ENCODE peak calls at places on chromosomes 1 and 21, in four cellular contexts. X is CD4-positive, CD25-positive, alpha-beta regulatory T cell; Q is heart right ventricle; S is tibial nerve. E is an unnamed sample. For H3K27me3, the result is how much of the 10 kb centered on the place peaks cover.

GRCh38 chr1:235888119-235888643 is 21.5 kb upstream of the LYST start:
- DNase-seq in X (peak), Q (no peak), S (no peak), E (no peak)

GRCh38 chr1:183568176-183569041 is 21.9 kb downstream of the NCF2 start:
- DNase-seq in X (no peak), Q (no peak), S (no peak), E (peak)

GRCh38 chr1:153796786-153797659 is 21.8 kb downstream of the SLC27A3 start:
- DNase-seq in X (peak), Q (peak), S (peak), E (peak)

GRCh38 chr1:41366428-41367101 is 5.3 kb downstream of the FOXO6 start:
- DNase-seq in X (peak), Q (no peak), S (no peak), E (peak)

GRCh38 chr1:181255270-181255929 is 166.9 kb downstream of the IER5 start:
- DNase-seq in X (no peak), Q (no peak), S (no peak), E (no peak)

GRCh38 chr1:110155878-110156522 is 5.7 kb downstream of the SLC6A17 start:
- DNase-seq in X (no peak), Q (peak), S (peak), E (peak)

GRCh38 chr1:92404661-92405060 is 82.1 kb downstream of the GFI1 start:
- DNase-seq in X (no peak), Q (no peak), S (no peak), E (no peak)

GRCh38 chr21:43913928-43914327 is 48.9 kb downstream of the AGPAT3 start:
- DNase-seq in X (no peak), Q (no peak), S (no peak), E (peak)

GRCh38 chr1:225651376-225651871 is 1.5 kb downstream of the ENAH start:
- DNase-seq in X (no peak), Q (no peak), S (no peak), E (no peak)

GRCh38 chr1:155827450-155827849 is 29.6 kb downstream of the GON4L start:
- DNase-seq in X (no peak), Q (no peak), S (no peak), E (no peak)

DNA sequence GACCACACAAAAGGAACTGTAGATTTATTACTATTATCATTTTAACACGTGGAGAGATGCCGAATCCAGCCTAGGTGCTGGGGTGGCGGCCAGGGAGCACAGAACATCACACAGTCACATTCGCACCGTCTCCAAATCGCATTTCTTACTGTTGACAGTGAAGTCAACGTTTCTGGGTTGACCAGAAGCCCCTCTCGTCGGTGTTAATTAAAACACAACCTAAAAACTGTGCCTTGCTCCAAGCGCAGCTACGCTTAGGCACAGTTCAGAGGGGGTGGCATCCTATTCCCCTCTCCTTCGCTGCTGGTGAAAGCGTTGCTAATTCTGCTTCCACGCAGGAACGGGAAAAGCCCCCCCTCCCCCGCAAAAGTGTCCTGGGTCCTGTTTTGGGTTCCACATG is 4.1 kb downstream of the RIPK4 start:
- DNase-seq in X (no peak), Q (no peak), S (no peak), E (no peak)
- H3K27me3 ChIP-seq in X (under half), Q (half or more), S (under half), E (under half)

DNA sequence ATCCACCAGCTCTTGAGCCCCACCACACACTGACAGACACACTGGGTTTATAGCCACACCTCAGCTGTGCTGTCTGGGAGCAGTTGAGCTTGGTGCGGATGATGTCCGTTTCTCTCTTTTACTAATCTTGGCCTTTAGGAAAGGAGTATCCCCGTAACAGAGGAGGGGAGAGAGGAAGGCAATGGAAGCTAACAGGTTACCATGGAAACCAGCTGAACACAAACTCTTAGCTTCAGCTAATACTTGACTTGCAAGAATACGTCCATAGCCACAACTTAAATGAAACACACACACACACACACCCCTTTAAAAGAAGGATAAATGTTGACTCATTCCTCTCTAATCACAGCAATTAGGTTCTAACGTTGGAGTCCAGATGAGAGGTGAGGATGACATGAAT is 28.0 kb upstream of the LRRN2 start:
- DNase-seq in X (no peak), Q (no peak), S (no peak), E (no peak)
- H3K27me3 ChIP-seq in X (under half), Q (under half), S (under half), E (under half)

GRCh38 chr1:112716133-112716720 is 1.1 kb upstream of the PPM1J start:
- DNase-seq in X (peak), Q (peak), S (peak), E (peak)

GRCh38 chr1:112713466-112714312 is 1.4 kb downstream of the PPM1J start:
- DNase-seq in X (no peak), Q (no peak), S (no peak), E (no peak)

GRCh38 chr1:112714313-112715263 is 544 bp downstream of the PPM1J start:
- DNase-seq in X (no peak), Q (no peak), S (no peak), E (peak)

GRCh38 chr1:112717263-112717662 is 2.1 kb upstream of the PPM1J start:
- DNase-seq in X (no peak), Q (no peak), S (no peak), E (no peak)

GRCh38 chr1:112715264-112716053 is at the start of gene PPM1J:
- DNase-seq in X (peak), Q (peak), S (peak), E (peak)
- H3K27me3 ChIP-seq in X (under half), Q (under half), S (under half), E (under half)

GRCh38 chr1:22262583-22262982 is 119.7 kb upstream of the WNT4 start:
- DNase-seq in X (no peak), Q (no peak), S (no peak), E (no peak)

GRCh38 chr1:22263359-22263758 is 120.5 kb upstream of the WNT4 start:
- DNase-seq in X (no peak), Q (no peak), S (no peak), E (no peak)

GRCh38 chr1:22267413-22268257 is 124.7 kb upstream of the WNT4 start:
- DNase-seq in X (no peak), Q (no peak), S (no peak), E (no peak)

GRCh38 chr1:22266162-22266561 is 123.3 kb upstream of the WNT4 start:
- DNase-seq in X (no peak), Q (no peak), S (no peak), E (no peak)

DNA sequence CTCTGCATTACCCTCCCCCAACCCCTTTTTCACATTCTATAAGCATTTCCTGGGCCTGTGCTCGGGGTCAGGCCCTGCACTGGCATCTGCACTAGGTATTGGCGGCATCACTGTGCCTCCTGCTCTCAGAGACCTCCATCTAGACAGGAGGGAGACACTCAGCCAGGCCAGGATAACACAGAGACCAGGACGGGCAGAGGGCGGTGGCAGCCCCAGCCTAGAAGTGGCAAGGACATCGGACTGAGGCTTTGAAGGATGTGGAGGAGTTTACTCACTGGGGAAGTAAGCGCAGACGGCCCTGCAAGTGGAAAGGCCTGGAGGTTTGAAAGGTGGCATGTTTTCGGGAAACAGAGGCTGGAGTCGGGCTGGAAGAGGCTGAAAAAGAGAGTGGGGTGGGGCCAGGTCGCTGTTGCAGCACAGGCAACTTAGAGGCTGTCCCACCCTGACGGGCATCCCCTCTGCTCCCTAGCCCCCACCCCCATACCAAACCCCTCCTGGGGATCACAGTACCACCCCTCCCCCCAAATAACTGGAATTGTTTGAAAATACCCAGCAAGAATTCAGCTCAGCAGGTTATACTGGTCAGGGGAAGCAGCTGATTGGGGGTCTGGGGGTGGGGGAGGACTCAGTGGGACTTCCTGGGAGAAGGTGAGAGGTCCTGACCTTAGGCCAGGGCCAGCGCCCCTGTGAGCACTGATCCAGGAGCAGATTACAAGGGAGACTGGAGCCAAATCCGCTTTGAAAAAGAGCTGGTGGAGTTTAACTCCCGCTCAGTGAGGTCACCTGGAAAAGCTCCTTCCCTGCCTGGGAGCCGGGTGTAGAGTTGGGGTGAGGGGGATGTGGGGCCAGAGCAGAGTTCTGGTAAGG is 121.8 kb upstream of the WNT4 start:
- DNase-seq in X (no peak), Q (no peak), S (no peak), E (no peak)
- H3K27me3 ChIP-seq in X (under half), Q (under half), S (under half), E (under half)

GRCh38 chr1:76866566-76866965 is 714 bp upstream of the ST6GALNAC5 start:
- DNase-seq in X (no peak), Q (no peak), S (no peak), E (no peak)

GRCh38 chr1:76864383-76864782 is 2.9 kb upstream of the ST6GALNAC5 start:
- DNase-seq in X (no peak), Q (no peak), S (no peak), E (no peak)

GRCh38 chr1:76867342-76868130 is at the start of gene ST6GALNAC5:
- DNase-seq in X (no peak), Q (no peak), S (no peak), E (peak)

GRCh38 chr1:76868154-76868882 is 1.0 kb downstream of the ST6GALNAC5 start:
- DNase-seq in X (no peak), Q (peak), S (no peak), E (peak)

GRCh38 chr1:76865696-76866291 is 1.5 kb upstream of the ST6GALNAC5 start:
- DNase-seq in X (no peak), Q (no peak), S (no peak), E (no peak)
- H3K27me3 ChIP-seq in X (under half), Q (under half), S (under half), E (under half)

GRCh38 chr1:71045463-71046028 is 2.1 kb downstream of the PTGER3 start:
- DNase-seq in X (no peak), Q (no peak), S (no peak), E (no peak)

GRCh38 chr1:71046891-71047634 is 553 bp downstream of the PTGER3 start:
- DNase-seq in X (no peak), Q (peak), S (no peak), E (peak)

GRCh38 chr1:71047635-71048607 is at the start of gene PTGER3:
- DNase-seq in X (peak), Q (peak), S (no peak), E (peak)

GRCh38 chr1:71043061-71043460 is 4.6 kb downstream of the PTGER3 start:
- DNase-seq in X (no peak), Q (no peak), S (no peak), E (no peak)

GRCh38 chr1:71044833-71045232 is 2.8 kb downstream of the PTGER3 start:
- DNase-seq in X (no peak), Q (no peak), S (no peak), E (no peak)
- H3K27me3 ChIP-seq in X (under half), Q (under half), S (under half), E (under half)

GRCh38 chr1:2528016-2528415 is 1.6 kb upstream of the PANK4 start:
- DNase-seq in X (no peak), Q (peak), S (no peak), E (peak)
- H3K27me3 ChIP-seq in X (under half), Q (under half), S (under half), E (under half)